ENCODE peak calls at places on chromosome 6, in five cellular contexts. X is astrocyte of the cerebellum, Z is nephron progenitor cell, L is IMR-90, D is GM20000. V is an unnamed sample.

GRCh38 chr6:2877960-2878359 is 25.1 kb downstream of the SERPINB9 start:
- DNase-seq in D (no peak), Z (no peak), L (no peak), X (no peak), V (no peak)

GRCh38 chr6:156778615-156779205 is 1.5 kb downstream of the ARID1B start:
- DNase-seq in X (no peak), D (peak), L (no peak), Z (peak), V (peak)

GRCh38 chr6:168159503-168159902 is 80.5 kb upstream of the FRMD1 start:
- DNase-seq in L (no peak), D (no peak), X (no peak), Z (no peak), V (no peak)

GRCh38 chr6:14865609-14866100 is 380.2 kb upstream of the JARID2 start:
- DNase-seq in L (peak), X (no peak), D (no peak), Z (no peak), V (no peak)

GRCh38 chr6:46191961-46192360 is 21.2 kb upstream of the ENPP5 start:
- DNase-seq in X (peak), D (no peak), L (peak), Z (no peak), V (peak)

GRCh38 chr6:32597024-32597423 is 7.4 kb upstream of the HLA-DRB1 start:
- DNase-seq in L (no peak), X (no peak), D (no peak), Z (no peak), V (no peak)

GRCh38 chr6:4342407-4343137 is 207.2 kb upstream of the ECI2 start:
- DNase-seq in L (peak), D (no peak), X (no peak), Z (no peak), V (no peak)

GRCh38 chr6:43724914-43725642 is 37.5 kb upstream of the MRPS18A start:
- DNase-seq in Z (no peak), D (peak), X (peak), L (peak), V (peak)

GRCh38 chr6:141488466-141488865 is 644.3 kb upstream of the GJE1 start:
- DNase-seq in D (peak), X (no peak), L (peak), Z (no peak), V (no peak)

GRCh38 chr6:39430968-39431523 is 108.5 kb upstream of the KCNK16 start:
- DNase-seq in X (no peak), L (no peak), Z (peak), D (no peak), V (no peak)

GRCh38 chr6:140485740-140486467 is 1111.5 kb upstream of the CITED2 start:
- DNase-seq in D (no peak), L (peak), Z (no peak), X (peak), V (peak)

GRCh38 chr6:8814440-8815000 is 379.2 kb upstream of the SLC35B3 start:
- DNase-seq in L (no peak), D (no peak), Z (no peak), X (no peak), V (no peak)

GRCh38 chr6:46410330-46410953 is 80.8 kb downstream of the RCAN2 start:
- DNase-seq in D (peak), Z (no peak), L (peak), X (peak), V (peak)

GRCh38 chr6:41488392-41489129 is 57.6 kb upstream of the FOXP4 start:
- DNase-seq in Z (peak), X (peak), L (peak), D (peak), V (peak)

GRCh38 chr6:170286934-170287265 is 4.0 kb downstream of the DLL1 start:
- DNase-seq in Z (no peak), L (no peak), D (no peak), X (no peak), V (no peak)

GRCh38 chr6:129073651-129074419 is 190.9 kb downstream of the LAMA2 start:
- DNase-seq in L (peak), D (no peak), Z (no peak), X (no peak), V (no peak)

GRCh38 chr6:169962604-169963469 is 211.4 kb downstream of the ERMARD start:
- DNase-seq in D (no peak), X (no peak), L (no peak), Z (no peak), V (no peak)

GRCh38 chr6:57267586-57268293 is 45.6 kb upstream of the RAB23 start:
- DNase-seq in Z (peak), L (peak), D (peak), X (peak), V (peak)

GRCh38 chr6:146912730-146913680 is 291.2 kb upstream of the STXBP5 start:
- DNase-seq in L (no peak), Z (no peak), D (no peak), X (no peak), V (no peak)

GRCh38 chr6:157089258-157089657 is 234.1 kb downstream of the TMEM242 start:
- DNase-seq in D (no peak), X (peak), Z (no peak), L (peak), V (peak)

GRCh38 chr6:96015791-96016776 is at the start of gene FUT9:
- DNase-seq in L (no peak), D (no peak), X (no peak), Z (peak), V (no peak)

GRCh38 chr6:117506180-117506835 is 23.8 kb downstream of the DCBLD1 start:
- DNase-seq in L (peak), X (peak), D (no peak), Z (no peak), V (peak)

GRCh38 chr6:44036699-44037101 is 90.6 kb downstream of the MRPL14 start:
- DNase-seq in D (no peak), Z (no peak), X (no peak), L (no peak), V (no peak)

GRCh38 chr6:151690303-151690702 is 117.2 kb upstream of the ESR1 start:
- DNase-seq in Z (no peak), L (no peak), X (no peak), D (peak), V (no peak)

GRCh38 chr6:31546962-31547726 is at the start of gene NFKBIL1:
- DNase-seq in D (peak), X (peak), Z (peak), L (peak), V (peak)
- TF ChIP-seq CTCF in D (no peak), X (no peak), Z (no peak), L (no peak), V (peak)

GRCh38 chr6:37175332-37176267 is 5.6 kb downstream of the PIM1 start:
- DNase-seq in Z (no peak), X (no peak), L (no peak), D (peak), V (no peak)

GRCh38 chr6:37174515-37175331 is 4.8 kb downstream of the PIM1 start:
- DNase-seq in L (no peak), X (no peak), D (no peak), Z (no peak), V (no peak)

GRCh38 chr6:37177950-37178517 is 8.1 kb downstream of the PIM1 start:
- DNase-seq in D (no peak), Z (no peak), X (no peak), L (no peak), V (no peak)

GRCh38 chr6:37176268-37177082 is 6.5 kb downstream of the PIM1 start:
- DNase-seq in X (no peak), D (no peak), L (no peak), Z (no peak), V (no peak)

DNA sequence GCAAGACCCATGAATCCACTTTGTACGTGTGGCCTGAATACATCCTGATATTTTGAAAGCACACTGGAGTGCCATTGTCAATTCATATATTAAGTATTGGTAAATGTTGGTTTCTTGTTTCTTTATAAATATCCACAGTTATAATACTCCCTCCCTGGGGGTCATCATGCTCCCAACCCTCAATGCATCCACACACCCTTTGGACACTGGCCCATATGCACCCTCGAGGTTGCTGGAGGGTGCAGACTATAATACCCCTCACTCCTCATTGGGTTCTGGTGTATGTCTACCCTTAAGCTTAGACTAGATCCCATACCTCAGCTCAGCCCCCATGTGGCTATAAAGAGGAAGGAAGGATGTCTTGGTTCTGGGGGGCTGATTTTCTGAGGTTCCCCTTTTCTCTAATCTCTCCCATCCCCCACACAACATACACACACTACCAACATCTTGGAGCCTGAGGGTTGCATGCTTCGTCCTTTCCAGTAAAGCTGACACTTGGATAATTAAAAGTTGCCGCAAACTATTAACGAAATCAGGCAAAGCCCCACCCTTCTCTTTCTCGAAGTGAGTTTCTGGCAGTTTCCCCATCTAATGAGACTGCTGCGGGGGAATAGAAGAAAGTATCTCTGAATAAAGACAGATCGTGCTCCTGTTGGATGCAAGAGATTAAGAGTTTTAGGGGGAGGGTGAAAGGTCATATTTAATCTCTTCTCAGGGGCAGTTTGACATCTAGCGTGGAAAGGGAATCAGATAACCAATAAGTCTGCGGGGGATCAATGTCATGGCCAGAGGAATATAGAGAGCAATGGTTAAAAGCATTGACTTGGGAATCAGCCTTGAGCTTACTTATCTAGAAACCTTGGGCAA is 7.4 kb downstream of the PIM1 start:
- DNase-seq in Z (no peak), X (no peak), L (no peak), D (no peak), V (no peak)
- TF ChIP-seq CTCF in Z (no peak), X (no peak), L (no peak), D (no peak), V (no peak)

GRCh38 chr6:81465859-81466258 is 286.6 kb downstream of the TENT5A start:
- DNase-seq in D (no peak), Z (no peak), L (peak), X (no peak), V (peak)
- TF ChIP-seq CTCF in D (no peak), Z (peak), L (peak), X (peak), V (peak)

DNA sequence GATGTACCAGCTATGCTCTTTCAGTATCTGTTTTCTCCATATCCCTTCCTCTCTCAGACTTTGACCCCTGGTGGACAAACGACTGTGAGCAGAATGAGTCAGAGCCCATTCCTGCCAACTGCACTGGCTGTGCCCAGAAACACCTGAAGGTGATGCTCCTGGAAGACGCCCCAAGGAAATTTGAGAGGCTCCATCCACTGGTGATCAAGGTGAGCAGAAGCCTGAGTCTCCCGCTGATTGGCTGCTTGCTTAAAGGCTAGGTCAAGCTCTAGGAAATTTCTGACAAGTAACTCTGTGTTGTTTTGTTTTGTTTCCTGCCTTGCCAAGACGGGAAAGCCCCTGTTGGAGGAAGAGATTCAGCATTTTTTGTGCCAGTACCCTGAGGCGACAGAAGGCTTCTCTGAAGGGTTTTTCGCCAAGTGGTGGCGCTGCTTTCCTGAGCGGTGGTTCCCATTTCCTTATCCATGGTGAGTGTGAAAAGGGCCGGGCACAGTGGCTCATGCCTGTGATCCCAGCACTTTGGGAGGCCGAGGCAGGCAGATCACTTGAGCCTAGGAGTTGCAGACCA is 28.6 kb downstream of the C6orf89 start:
- DNase-seq in L (peak), D (no peak), X (peak), Z (peak), V (peak)
- TF ChIP-seq CTCF in L (peak), D (no peak), X (peak), Z (no peak), V (peak)